ENCODE peak calls at places on chromosomes 7 and 10, in eight cellular contexts. X, G, W, I, S, Z, Q and P are unnamed samples.

GRCh38 chr7:117444646-117445045 is 17.4 kb upstream of the ASZ1 start:
- DNase-seq in Z (no peak), I (no peak), S (no peak), G (no peak), X (no peak), W (no peak), Q (no peak), P (no peak)

GRCh38 chr10:92816106-92816505 is 32.2 kb upstream of the EXOC6 start:
- DNase-seq in I (no peak), S (no peak), Z (no peak), W (no peak), X (no peak), Q (no peak), G (no peak), P (no peak)

GRCh38 chr10:1216576-1217236 is 160.5 kb downstream of the WDR37 start:
- DNase-seq in G (no peak), Q (no peak), S (no peak), W (no peak), I (no peak), Z (no peak), X (no peak), P (no peak)

GRCh38 chr10:117360016-117360415 is 15.2 kb downstream of the PDZD8 start:
- DNase-seq in S (no peak), Q (no peak), X (no peak), I (no peak), G (no peak), W (no peak), Z (no peak), P (no peak)

GRCh38 chr7:158023563-158024350 is 563.9 kb downstream of the PTPRN2 start:
- DNase-seq in G (no peak), X (no peak), I (no peak), Z (no peak), Q (no peak), W (no peak), S (no peak), P (no peak)

GRCh38 chr7:140604760-140605159 is 35.9 kb downstream of the DENND2A start:
- DNase-seq in Z (no peak), X (no peak), W (peak; percentile 66), I (no peak), S (no peak), Q (no peak), G (no peak), P (peak; percentile 27)

GRCh38 chr7:129949292-129950133 is 3.2 kb downstream of the UBE2H start:
- DNase-seq in G (peak; percentile 33), I (no peak), X (no peak), Z (no peak), W (peak; percentile 83), Q (peak; percentile 14), S (no peak), P (peak; percentile 81)

GRCh38 chr10:128792426-128793140 is 666.4 kb upstream of the MKI67 start:
- DNase-seq in X (no peak), Z (no peak), S (no peak), W (no peak), G (no peak), Q (no peak), I (no peak), P (no peak)

GRCh38 chr10:6322805-6323204 is 120.1 kb downstream of the PFKFB3 start:
- DNase-seq in W (no peak), X (no peak), S (no peak), I (no peak), Q (no peak), G (no peak), Z (no peak), P (no peak)

GRCh38 chr7:13641699-13642098 is 347.8 kb downstream of the ETV1 start:
- DNase-seq in Z (no peak), I (no peak), Q (peak; percentile 13), X (no peak), S (no peak), G (no peak), W (peak; percentile 21), P (no peak)

GRCh38 chr7:135923700-135924261 is 53.4 kb downstream of the MTPN start:
- DNase-seq in G (no peak), W (peak; percentile 95), I (no peak), S (no peak), X (no peak), Q (no peak), Z (no peak), P (no peak)

GRCh38 chr10:51649064-51649463 is 50.3 kb downstream of the CSTF2T start:
- DNase-seq in Z (no peak), G (no peak), Q (no peak), W (no peak), S (no peak), X (no peak), I (no peak), P (no peak)

GRCh38 chr10:114653926-114654325 is 4.1 kb downstream of the ABLIM1 start:
- DNase-seq in W (no peak), Q (no peak), X (no peak), Z (no peak), S (no peak), G (no peak), I (no peak), P (no peak)

GRCh38 chr10:75302029-75302428 is 66.3 kb upstream of the COMTD1 start:
- DNase-seq in G (no peak), Q (no peak), X (no peak), S (no peak), W (no peak), I (no peak), Z (no peak), P (no peak)

GRCh38 chr10:48751730-48752129 is 67.1 kb downstream of the WDFY4 start:
- DNase-seq in X (no peak), Z (no peak), W (no peak), Q (no peak), G (no peak), I (no peak), S (no peak), P (no peak)

GRCh38 chr7:26369519-26370385 is 78.1 kb downstream of the SNX10 start:
- DNase-seq in X (peak; percentile 33), Q (peak; percentile 53), I (peak; percentile 70), W (peak; percentile 61), G (peak; percentile 20), Z (no peak), S (no peak), P (peak; percentile 36)

GRCh38 chr7:1638113-1638726 is 31.9 kb upstream of the ELFN1 start:
- DNase-seq in Q (no peak), X (no peak), Z (no peak), I (no peak), W (no peak), G (no peak), S (no peak), P (no peak)

GRCh38 chr10:24209946-24210491 is 1.1 kb downstream of the KIAA1217 start:
- DNase-seq in Z (no peak), G (no peak), X (no peak), I (no peak), S (peak; percentile 17), Q (no peak), W (peak; percentile 37), P (peak; percentile 38)

GRCh38 chr10:46539596-46540411 is 16.7 kb downstream of the GPRIN2 start:
- DNase-seq in G (no peak), S (no peak), Z (no peak), W (no peak), I (peak; percentile 65), Q (no peak), X (no peak), P (peak; percentile 86)

GRCh38 chr7:67764312-67764711 is 767.7 kb downstream of the TYW1 start:
- DNase-seq in X (no peak), Q (no peak), Z (no peak), I (peak; percentile 53), G (no peak), W (no peak), S (no peak), P (peak; percentile 93)